ENCODE peak calls at places on chromosome 15, in seven cellular contexts. L is stimulated activated CD4-positive, alpha-beta T cell treated with anti-CD3 and anti-CD28 coated beads, Interleukin-2, amount 100 ng/mL, for 4 hours; H is upper lobe of right lung; V is RCC 7860; X is hippocampal formation; G is anterior cingulate cortex; K is NCI-H510A treated with DMSO at 0.1 percent for 48 hours. E is an unnamed sample.
A peak's percentile ranks its signal among the peaks of the same experiment; 100 is the strongest.

GRCh38 chr15:84911879-84912660 is 27.6 kb downstream of the SLC28A1 start:
- DNase-seq in G (no peak), L (no peak), V (peak; percentile 99), X (peak; percentile 47), K (no peak), H (no peak), E (no peak)

GRCh38 chr15:74829500-74829899 is 3.1 kb downstream of the CPLX3 start:
- DNase-seq in L (no peak), G (no peak), H (no peak), V (no peak), K (no peak), X (no peak), E (no peak)

GRCh38 chr15:101372149-101372577 is 77.1 kb upstream of the SNRPA1 start:
- DNase-seq in L (no peak), X (no peak), K (no peak), H (no peak), G (no peak), V (no peak), E (no peak)

GRCh38 chr15:40776537-40777141 is 6.9 kb downstream of the C15orf62 start:
- DNase-seq in G (no peak), L (no peak), V (no peak), H (peak; percentile 86), X (no peak), K (no peak), E (no peak)

GRCh38 chr15:51726302-51727073 is 11.0 kb downstream of the LYSMD2 start:
- DNase-seq in K (peak; percentile 14), V (peak; percentile 85), G (no peak), X (no peak), L (peak; percentile 49), H (no peak), E (no peak)

GRCh38 chr15:71595846-71596553 is 214.4 kb upstream of the NR2E3 start:
- DNase-seq in H (no peak), X (no peak), K (no peak), G (no peak), V (no peak), L (no peak), E (no peak)

GRCh38 chr15:90711418-90711824 is 5.7 kb upstream of the BLM start:
- DNase-seq in K (no peak), G (no peak), H (no peak), V (no peak), X (no peak), L (no peak), E (no peak)

GRCh38 chr15:58182460-58183163 is 44.4 kb downstream of the AQP9 start:
- DNase-seq in G (no peak), L (no peak), H (no peak), K (peak; percentile 29), V (peak; percentile 23), X (peak; percentile 32), E (peak; percentile 3)

GRCh38 chr15:69094124-69095030 is 66.1 kb upstream of the GLCE start:
- DNase-seq in K (no peak), G (no peak), X (no peak), H (no peak), L (no peak), V (no peak), E (no peak)

GRCh38 chr15:98727115-98728040 is 79.0 kb downstream of the IGF1R start:
- DNase-seq in H (peak; percentile 90), L (no peak), G (no peak), K (no peak), X (no peak), V (peak; percentile 93), E (no peak)

GRCh38 chr15:63349156-63349555 is 32.5 kb downstream of the CA12 start:
- DNase-seq in V (peak; percentile 5), X (no peak), H (no peak), G (no peak), L (no peak), K (no peak), E (no peak)

GRCh38 chr15:40845511-40846284 is 1.9 kb downstream of the SPINT1 start:
- DNase-seq in X (no peak), G (no peak), K (peak; percentile 68), L (no peak), H (peak; percentile 81), V (no peak), E (no peak)

GRCh38 chr15:47725924-47726323 is 8.6 kb downstream of the SEMA6D start:
- DNase-seq in G (no peak), V (no peak), X (no peak), L (no peak), K (no peak), H (no peak), E (peak; percentile 25)

GRCh38 chr15:31328999-31329639 is 2.5 kb downstream of the KLF13 start:
- DNase-seq in X (no peak), G (no peak), H (peak; percentile 87), L (no peak), V (no peak), K (no peak), E (no peak)

GRCh38 chr15:92158426-92158825 is 235.3 kb upstream of the ST8SIA2 start:
- DNase-seq in L (peak; percentile 14), K (no peak), H (no peak), V (no peak), G (no peak), X (no peak), E (no peak)

GRCh38 chr15:68319997-68320396 is 42.5 kb downstream of the FEM1B start:
- DNase-seq in X (no peak), K (no peak), H (peak; percentile 12), G (no peak), L (no peak), V (no peak), E (no peak)

GRCh38 chr15:100891316-100892012 is 11.8 kb downstream of the ALDH1A3 start:
- DNase-seq in H (no peak), L (no peak), G (no peak), X (no peak), K (no peak), V (no peak), E (no peak)

GRCh38 chr15:74336061-74337005 is 31.1 kb downstream of the CYP11A1 start:
- DNase-seq in G (no peak), V (peak; percentile 22), K (no peak), X (no peak), H (peak; percentile 31), L (no peak), E (no peak)

GRCh38 chr15:77083381-77084160 is 12.7 kb upstream of the TSPAN3 start:
- DNase-seq in H (peak; percentile 92), L (peak; percentile 42), V (no peak), G (peak; percentile 80), X (peak; percentile 61), K (peak; percentile 85), E (peak; percentile 77)

GRCh38 chr15:86201313-86202008 is 121.8 kb downstream of the AGBL1 start:
- DNase-seq in H (no peak), G (no peak), L (no peak), V (no peak), X (no peak), K (no peak), E (no peak)

GRCh38 chr15:49881866-49882265 is 237.2 kb downstream of the ATP8B4 start:
- DNase-seq in G (no peak), L (no peak), V (no peak), H (no peak), K (no peak), X (no peak), E (no peak)

GRCh38 chr15:60006203-60006782 is 2.2 kb downstream of the FOXB1 start:
- DNase-seq in G (no peak), V (no peak), H (peak; percentile 69), K (peak; percentile 43), X (no peak), L (peak; percentile 69), E (no peak)

GRCh38 chr15:31474059-31474868 is 147.6 kb downstream of the KLF13 start:
- DNase-seq in H (no peak), V (no peak), L (peak; percentile 24), K (no peak), G (no peak), X (no peak), E (no peak)

GRCh38 chr15:39854161-39854560 is 65.9 kb downstream of the GPR176 start:
- DNase-seq in K (no peak), H (no peak), X (no peak), G (no peak), V (no peak), L (no peak), E (no peak)

GRCh38 chr15:63600646-63601025 is 3.4 kb downstream of the FBXL22 start:
- DNase-seq in H (peak; percentile 96), V (peak; percentile 80), L (peak; percentile 86), X (peak; percentile 92), G (peak; percentile 86), K (no peak), E (peak; percentile 90)

GRCh38 chr15:96276438-96277210 is 53.9 kb upstream of the NR2F2 start:
- DNase-seq in L (no peak), G (no peak), V (no peak), H (no peak), X (no peak), K (no peak), E (no peak)

E was measured in NCI-H1092.